ENCODE peak calls at places on chromosomes 11 and 22, in eight cellular contexts. L is psoas muscle, A is upper lobe of right lung, Y is transverse colon, X is neural progenitor cell, E is left lung, G is pancreas, M is prostate gland. W is an unnamed sample.

GRCh38 chr11:65083134-65083833 is 556 bp downstream of the CDCA5 start:
- DNase-seq in G (no peak), A (no peak), X (peak; percentile 18), M (no peak), Y (no peak), E (no peak), L (no peak), W (no peak)

GRCh38 chr11:117180661-117181585 is 2.4 kb downstream of the SIDT2 start:
- DNase-seq in A (peak; percentile 86), L (peak; percentile 71), G (peak; percentile 81), X (peak; percentile 90), E (no peak), M (peak; percentile 65), Y (peak; percentile 87), W (peak; percentile 89)

GRCh38 chr11:109970516-109971183 is 122.5 kb upstream of the ZC3H12C start:
- DNase-seq in X (no peak), E (no peak), Y (no peak), M (no peak), A (no peak), L (no peak), G (no peak), W (no peak)

GRCh38 chr22:49641770-49642313 is 185.8 kb downstream of the BRD1 start:
- DNase-seq in M (no peak), G (peak; percentile 84), A (no peak), E (peak; percentile 55), L (no peak), X (no peak), Y (no peak), W (no peak)

GRCh38 chr11:43567396-43567975 is 113.1 kb upstream of the HSD17B12 start:
- DNase-seq in G (no peak), M (no peak), X (peak; percentile 69), L (no peak), A (no peak), Y (no peak), E (no peak), W (no peak)

GRCh38 chr11:62337682-62338181 is 484 bp downstream of the ASRGL1 start:
- DNase-seq in E (peak; percentile 84), A (peak; percentile 69), X (peak; percentile 58), Y (peak; percentile 35), M (peak; percentile 28), L (no peak), G (peak; percentile 14), W (peak; percentile 42)

GRCh38 chr11:44505591-44506054 is 59.8 kb upstream of the CD82 start:
- DNase-seq in Y (no peak), M (no peak), A (no peak), G (no peak), L (no peak), E (no peak), X (no peak), W (no peak)

GRCh38 chr22:17085277-17086091 is 684 bp downstream of the IL17RA start:
- DNase-seq in G (peak; percentile 21), E (peak; percentile 93), X (peak; percentile 48), A (peak; percentile 83), L (peak; percentile 66), M (no peak), Y (peak; percentile 49), W (no peak)

GRCh38 chr22:29478326-29479276 is 1.4 kb upstream of the NEFH start:
- DNase-seq in M (no peak), X (peak; percentile 82), E (no peak), Y (no peak), G (no peak), L (no peak), A (no peak), W (no peak)

GRCh38 chr22:22125028-22125578 is 119.5 kb upstream of the VPREB1 start:
- DNase-seq in M (no peak), G (no peak), L (no peak), E (peak; percentile 40), Y (no peak), X (peak; percentile 33), A (no peak), W (no peak)

GRCh38 chr11:73184953-73185671 is 33.0 kb upstream of the P2RY2 start:
- DNase-seq in M (peak; percentile 68), E (peak; percentile 93), Y (peak; percentile 82), A (peak; percentile 85), X (peak; percentile 68), G (peak; percentile 45), L (peak; percentile 74), W (peak; percentile 78)
- H3K4me3 ChIP-seq in M (no peak overlapping the region), E (peak overlapping the region; percentile 19), Y (no peak overlapping the region), A (no peak overlapping the region), X (no peak overlapping the region), G (no peak overlapping the region), L (no peak overlapping the region), W (no peak overlapping the region)

GRCh38 chr11:126464796-126465195 is 109.3 kb downstream of the ST3GAL4 start:
- DNase-seq in L (no peak), G (no peak), X (no peak), M (no peak), Y (no peak), E (peak; percentile 37), A (no peak), W (no peak)
- H3K27ac ChIP-seq in L (no peak overlapping the region), G (no peak overlapping the region), X (no peak overlapping the region), M (no peak overlapping the region), Y (no peak overlapping the region), E (no peak overlapping the region), A (no peak overlapping the region), W (no peak overlapping the region)

GRCh38 chr11:130118636-130119387 is 40.8 kb upstream of the ST14 start:
- DNase-seq in A (no peak), X (no peak), L (no peak), G (no peak), M (no peak), Y (no peak), E (no peak), W (no peak)
- TF ChIP-seq CTCF in A (no peak), X (no peak), L (no peak), G (no peak), M (no peak), Y (no peak), E (no peak), W (no peak)

DNA sequence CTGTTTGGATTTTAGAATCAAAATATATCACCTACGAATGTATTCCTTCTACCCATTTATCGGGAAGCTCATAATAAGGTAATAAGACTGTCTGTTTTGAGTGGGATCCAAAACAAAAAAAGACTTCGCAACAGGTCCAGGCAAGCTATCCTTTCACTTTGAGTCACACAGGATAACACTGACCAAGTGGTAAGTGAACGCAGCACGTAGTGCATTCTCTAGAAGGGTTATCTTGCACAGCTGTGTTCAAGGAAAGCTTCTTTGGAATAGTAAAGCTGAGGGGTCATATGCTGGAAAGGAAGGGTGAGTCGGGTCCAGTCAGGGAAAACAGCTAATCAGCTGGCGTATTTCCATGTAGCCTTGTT is 22.3 kb upstream of the NRGN start:
- DNase-seq in G (no peak), A (no peak), L (no peak), X (no peak), Y (no peak), E (no peak), M (no peak), W (no peak)
- H3K4me3 ChIP-seq in G (no peak overlapping the region), A (peak overlapping the region; percentile 50), L (peak overlapping the region; percentile 61), X (peak overlapping the region; percentile 52), Y (no peak overlapping the region), E (peak overlapping the region; percentile 38), M (no peak overlapping the region), W (peak overlapping the region; percentile 42)

GRCh38 chr11:88338223-88338661 is 706 bp upstream of the CTSC start:
- DNase-seq in M (no peak), G (peak; percentile 27), Y (peak; percentile 60), L (peak; percentile 26), A (peak; percentile 73), X (peak; percentile 14), E (peak; percentile 74), W (no peak)
- H3K27ac ChIP-seq in M (no peak overlapping the region), G (peak overlapping the region; percentile 68), Y (peak overlapping the region; percentile 94), L (peak overlapping the region; percentile 90), A (peak overlapping the region; percentile 90), X (no peak overlapping the region), E (peak overlapping the region; percentile 91), W (no peak overlapping the region)

DNA sequence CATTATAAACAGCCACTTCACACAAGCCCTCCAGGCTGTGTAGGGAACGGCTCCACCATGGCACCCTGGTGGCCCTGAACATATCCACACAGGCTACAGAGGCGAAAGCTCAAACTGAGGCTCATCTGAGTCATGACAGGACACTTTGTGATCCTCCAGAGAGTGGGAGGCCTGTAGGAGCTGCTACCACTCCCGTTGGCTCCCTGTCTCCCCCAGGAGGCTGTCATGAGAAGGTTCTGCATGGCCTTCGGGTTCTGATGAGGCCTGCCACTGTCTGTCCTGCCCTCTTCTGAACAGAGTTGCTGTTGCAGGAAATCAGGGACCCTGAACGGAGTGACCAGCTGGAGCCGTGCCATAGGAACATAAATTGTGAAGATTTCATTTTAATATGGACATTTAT is 23.8 kb upstream of the ALDH3B2 start:
- DNase-seq in L (no peak), X (no peak), G (no peak), E (no peak), Y (no peak), M (no peak), A (no peak), W (peak; percentile 42)
- TF ChIP-seq CTCF in L (no peak), X (no peak), G (no peak), E (no peak), Y (no peak), M (no peak), A (no peak), W (peak; percentile 72)